ENCODE peak calls at places on chromosomes 3 and 15, in four cellular contexts. T is PC-9, V is adrenal gland, E is cardiac muscle cell. I is an unnamed sample. For H3K4me1, the result is how much of the 10 kb centered on the place peaks cover.

GRCh38 chr15:51736646-51737537 is 563 bp downstream of the LYSMD2 start:
- DNase-seq in T (peak), V (peak), E (peak), I (peak)

GRCh38 chr3:160486459-160486869 is 36.9 kb upstream of the TRIM59 start:
- DNase-seq in T (no peak), V (no peak), E (peak), I (no peak)

GRCh38 chr3:21017115-21017852 is 733.7 kb downstream of the ZNF385D start:
- DNase-seq in T (peak), V (no peak), E (no peak), I (no peak)

GRCh38 chr15:79769081-79769481 is 127.7 kb downstream of the MTHFS start:
- DNase-seq in T (no peak), V (peak), E (peak), I (no peak)

GRCh38 chr3:106945435-106945834 is 431.8 kb upstream of the CCDC54 start:
- DNase-seq in T (no peak), V (no peak), E (no peak), I (no peak)

GRCh38 chr3:186915808-186916796 is 14.2 kb upstream of the ST6GAL1 start:
- DNase-seq in T (no peak), V (no peak), E (no peak), I (no peak)

GRCh38 chr3:20225769-20226168 is 39.8 kb upstream of the SGO1 start:
- DNase-seq in T (peak), V (no peak), E (peak), I (no peak)

GRCh38 chr3:98962951-98963350 is 61.5 kb upstream of the DCBLD2 start:
- DNase-seq in T (no peak), V (no peak), E (no peak), I (no peak)

GRCh38 chr3:124363451-124363850 is 366.8 kb upstream of the UMPS start:
- DNase-seq in T (no peak), V (peak), E (no peak), I (no peak)

GRCh38 chr15:55383687-55384086 is 24.5 kb downstream of the CCPG1 start:
- DNase-seq in T (no peak), V (no peak), E (no peak), I (no peak)

GRCh38 chr15:43370310-43370974 is 401 bp downstream of the ZSCAN29 start:
- DNase-seq in T (no peak), V (peak), E (peak), I (no peak)

GRCh38 chr15:49082960-49083359 is 36.7 kb upstream of the SECISBP2L start:
- DNase-seq in T (no peak), V (no peak), E (no peak), I (no peak)

DNA sequence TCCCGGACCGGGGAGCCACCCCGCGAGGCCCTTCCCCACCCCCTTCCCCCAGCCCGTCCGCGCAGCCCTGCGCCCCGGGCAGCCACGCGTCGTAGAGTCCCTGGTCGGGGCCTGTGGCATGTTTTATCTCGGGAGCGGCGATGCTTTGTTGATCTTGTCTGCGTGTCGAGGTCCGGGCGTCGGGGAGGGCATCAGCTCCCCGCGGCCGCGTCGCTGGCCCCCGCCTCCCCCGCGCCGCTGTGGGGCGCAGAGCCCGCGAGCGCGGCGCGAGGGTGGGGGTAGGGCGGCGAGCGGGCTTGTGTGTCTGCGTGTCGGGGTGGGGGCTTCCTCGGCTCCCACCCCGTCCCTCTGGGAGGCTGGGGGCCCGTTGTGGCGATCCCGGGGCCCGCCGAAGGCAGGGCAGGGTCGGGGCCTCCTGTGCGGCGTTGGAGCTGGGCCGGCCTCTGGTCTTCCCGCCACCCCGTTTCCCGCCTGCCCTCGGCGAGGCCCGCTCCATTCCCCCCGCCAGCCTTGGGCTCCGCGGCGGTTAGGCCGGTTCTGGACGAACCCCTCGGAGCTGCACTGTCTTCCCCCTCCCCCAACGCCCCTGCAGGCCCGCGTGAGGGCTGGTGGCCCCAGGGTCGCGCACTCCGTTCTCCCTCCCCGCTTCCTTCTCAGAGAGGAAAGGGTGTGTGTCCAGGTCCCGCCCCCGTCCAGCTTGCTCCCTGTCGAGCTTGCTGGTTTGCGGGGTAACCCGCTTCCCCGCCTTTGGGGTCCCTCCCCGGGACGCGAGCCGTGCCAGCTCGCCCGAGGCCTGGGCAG is 695 bp downstream of the GMPS start:
- DNase-seq in T (peak), V (peak), E (peak), I (peak)
- H3K4me1 ChIP-seq in T (under half), V (under half), E (under half), I (under half)

GRCh38 chr3:8458235-8458634 is 43.4 kb upstream of the LMCD1 start:
- DNase-seq in T (no peak), V (no peak), E (no peak), I (no peak)

GRCh38 chr3:8458711-8459110 is 42.9 kb upstream of the LMCD1 start:
- DNase-seq in T (no peak), V (no peak), E (no peak), I (no peak)

GRCh38 chr3:8457039-8457438 is 44.6 kb upstream of the LMCD1 start:
- DNase-seq in T (no peak), V (no peak), E (no peak), I (no peak)

GRCh38 chr3:8455451-8456117 is 46.0 kb upstream of the LMCD1 start:
- DNase-seq in T (no peak), V (no peak), E (no peak), I (no peak)

DNA sequence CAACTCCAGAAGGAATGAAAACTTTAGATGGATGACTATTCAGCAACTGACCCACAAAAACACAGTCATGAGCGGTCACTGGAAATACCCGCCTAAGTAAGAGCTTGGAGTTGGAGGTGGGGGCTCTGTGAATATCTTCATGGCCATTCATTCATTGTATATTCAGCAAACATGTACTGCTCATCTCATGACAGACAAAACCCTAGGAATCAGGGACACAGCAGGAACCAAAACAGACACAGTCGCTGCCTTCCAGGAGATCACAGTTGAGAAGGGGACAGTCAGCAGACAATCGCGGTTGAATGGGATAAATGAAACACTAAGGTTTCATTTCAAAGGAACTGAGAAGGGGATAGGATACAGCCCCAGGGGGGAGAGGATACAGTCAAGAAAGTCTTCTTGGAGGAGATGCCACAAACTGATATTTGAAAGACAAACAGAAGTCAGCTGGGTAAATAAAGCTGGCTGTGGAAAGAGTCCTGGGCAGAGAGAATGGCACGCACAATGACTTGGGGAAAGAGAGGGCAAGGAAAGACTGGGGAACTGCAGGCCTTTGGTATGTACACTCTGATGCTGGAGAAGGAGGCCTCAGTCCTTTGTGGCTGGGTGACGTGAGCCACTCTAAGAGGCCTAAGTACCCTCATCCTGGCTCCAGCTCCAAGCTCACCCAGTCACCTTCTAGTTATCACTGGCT is 45.4 kb upstream of the LMCD1 start:
- DNase-seq in T (no peak), V (no peak), E (peak), I (no peak)
- H3K4me1 ChIP-seq in T (under half), V (under half), E (under half), I (under half)

GRCh38 chr15:85496146-85496545 is 115.7 kb downstream of the AKAP13 start:
- DNase-seq in T (no peak), V (no peak), E (no peak), I (no peak)
- H3K4me1 ChIP-seq in T (under half), V (under half), E (under half), I (under half)

DNA sequence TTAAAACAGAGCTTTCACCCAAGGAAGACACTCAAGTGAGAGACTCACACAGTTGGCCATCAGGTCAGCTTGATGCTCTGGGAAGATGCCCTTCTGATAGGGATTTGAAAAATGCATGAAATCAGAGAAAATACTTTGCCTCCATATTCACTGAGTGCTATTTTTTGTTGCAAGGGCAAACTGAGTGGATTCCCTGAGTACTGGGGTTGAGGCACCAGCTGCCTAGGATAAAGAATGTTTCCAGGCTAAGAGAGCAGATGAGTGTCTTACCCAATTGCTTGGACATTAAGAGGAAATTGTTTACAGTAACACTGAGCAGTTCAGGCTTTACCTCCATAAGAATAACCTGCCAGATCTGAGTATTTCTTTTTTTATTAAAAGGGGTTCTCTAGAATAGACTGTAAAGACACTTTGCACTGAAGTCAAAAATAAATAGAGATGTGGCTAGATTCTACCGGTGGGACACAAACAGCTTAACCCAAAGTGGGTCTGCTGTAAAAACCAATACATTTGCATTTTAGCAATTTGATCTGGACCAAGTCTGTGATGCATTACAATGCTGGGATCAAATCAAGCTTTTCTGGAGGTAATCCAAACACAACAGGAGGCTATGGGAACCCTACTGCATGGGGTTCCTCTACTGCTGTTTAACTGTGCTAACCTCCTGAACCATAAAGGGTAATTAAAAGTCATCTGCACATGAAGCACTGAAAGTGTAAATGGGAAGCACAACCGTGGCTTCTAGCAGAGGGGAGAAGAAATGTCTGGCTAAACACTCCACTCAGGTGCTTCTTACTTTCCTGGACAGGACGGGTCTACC is 238.8 kb upstream of the WNT5A start:
- DNase-seq in T (no peak), V (no peak), E (no peak), I (no peak)
- H3K4me1 ChIP-seq in T (under half), V (under half), E (under half), I (under half)